ENCODE peak calls at places on chromosomes 6 and 20, in four cellular contexts. D is NCI-H2171, F is germinal center, Z is glutamatergic neuron. B is an unnamed sample.

GRCh38 chr20:62239278-62239879 is 1.1 kb downstream of the OSBPL2 start:
- DNase-seq in D (no peak), F (no peak), Z (no peak), B (no peak)

GRCh38 chr20:4280731-4281130 is 265.4 kb upstream of the RNF24 start:
- DNase-seq in D (no peak), F (no peak), Z (no peak), B (no peak)

GRCh38 chr6:34301408-34301807 is 52.6 kb upstream of the SMIM29 start:
- DNase-seq in D (no peak), F (no peak), Z (no peak), B (peak)

GRCh38 chr6:69673298-69673697 is 123.5 kb downstream of the LMBRD1 start:
- DNase-seq in D (no peak), F (no peak), Z (no peak), B (no peak)

GRCh38 chr20:51022803-51023616 is at the start of gene KCNG1:
- DNase-seq in D (peak), F (peak), Z (peak), B (peak)

GRCh38 chr20:24701027-24701426 is 231.6 kb downstream of the SYNDIG1 start:
- DNase-seq in D (no peak), F (no peak), Z (no peak), B (no peak)

GRCh38 chr6:157314705-157315321 is 8.5 kb downstream of the TMEM242 start:
- DNase-seq in D (no peak), F (peak), Z (no peak), B (no peak)

GRCh38 chr6:34512738-34513115 is 43.4 kb downstream of the SPDEF start:
- DNase-seq in D (no peak), F (no peak), Z (no peak), B (no peak)

GRCh38 chr6:42394881-42395620 is 56.7 kb downstream of the TRERF1 start:
- DNase-seq in D (no peak), F (peak), Z (no peak), B (no peak)

GRCh38 chr6:38391909-38392614 is 247.7 kb downstream of the BTBD9 start:
- DNase-seq in D (no peak), F (no peak), Z (no peak), B (peak)

GRCh38 chr6:91659881-91660280 is 1073.0 kb upstream of the MAP3K7 start:
- DNase-seq in D (no peak), F (no peak), Z (no peak), B (peak)

GRCh38 chr6:96436398-96436797 is 85.2 kb upstream of the UFL1 start:
- DNase-seq in D (no peak), F (no peak), Z (no peak), B (no peak)

GRCh38 chr6:169529931-169530761 is 171.7 kb downstream of the WDR27 start:
- DNase-seq in D (no peak), F (no peak), Z (no peak), B (no peak)

GRCh38 chr6:22079788-22080187 is 217.0 kb downstream of the PRL start:
- DNase-seq in D (no peak), F (no peak), Z (no peak), B (no peak)

GRCh38 chr6:19472168-19472567 is 365.0 kb upstream of the ID4 start:
- DNase-seq in D (no peak), F (no peak), Z (no peak), B (no peak)